ENCODE peak calls at places on chromosomes 5 and 9, in four cellular contexts. One of them, this sample, is unnamed.

GRCh38 chr9:99173570-99174504 is 47.9 kb downstream of the ALG2 start:
- DNase-seq in stimulated activated CD4-positive, alpha-beta T cell treated with anti-CD3 and anti-CD28 coated beads, Interleukin-4, amount 100 ng/mL, for 1 hour: no peak
- DNase-seq in amniotic stem cell: no peak
- DNase-seq in right cardiac atrium: no peak
- DNase-seq in this sample: no peak

GRCh38 chr9:84230355-84231136 is 110.0 kb downstream of the SLC28A3 start:
- DNase-seq in stimulated activated CD4-positive, alpha-beta T cell treated with anti-CD3 and anti-CD28 coated beads, Interleukin-4, amount 100 ng/mL, for 1 hour: no peak
- DNase-seq in amniotic stem cell: no peak
- DNase-seq in right cardiac atrium: no peak
- DNase-seq in this sample: no peak

GRCh38 chr5:126849101-126849678 is 72.3 kb downstream of the LMNB1 start:
- DNase-seq in stimulated activated CD4-positive, alpha-beta T cell treated with anti-CD3 and anti-CD28 coated beads, Interleukin-4, amount 100 ng/mL, for 1 hour: no peak
- DNase-seq in amniotic stem cell: no peak
- DNase-seq in right cardiac atrium: peak; percentile 51
- DNase-seq in this sample: no peak

GRCh38 chr9:83765376-83765775 is 52.2 kb downstream of the GKAP1 start:
- DNase-seq in stimulated activated CD4-positive, alpha-beta T cell treated with anti-CD3 and anti-CD28 coated beads, Interleukin-4, amount 100 ng/mL, for 1 hour: no peak
- DNase-seq in amniotic stem cell: no peak
- DNase-seq in right cardiac atrium: no peak
- DNase-seq in this sample: no peak

GRCh38 chr5:172904643-172905345 is 54.4 kb upstream of the RPL26L1 start:
- DNase-seq in stimulated activated CD4-positive, alpha-beta T cell treated with anti-CD3 and anti-CD28 coated beads, Interleukin-4, amount 100 ng/mL, for 1 hour: no peak
- DNase-seq in amniotic stem cell: no peak
- DNase-seq in right cardiac atrium: peak; percentile 73
- DNase-seq in this sample: no peak

GRCh38 chr5:1203968-1204692 is 2.7 kb downstream of the SLC6A19 start:
- DNase-seq in stimulated activated CD4-positive, alpha-beta T cell treated with anti-CD3 and anti-CD28 coated beads, Interleukin-4, amount 100 ng/mL, for 1 hour: no peak
- DNase-seq in amniotic stem cell: no peak
- DNase-seq in right cardiac atrium: peak; percentile 10
- DNase-seq in this sample: no peak

GRCh38 chr5:159442210-159442850 is 112.0 kb upstream of the IL12B start:
- DNase-seq in stimulated activated CD4-positive, alpha-beta T cell treated with anti-CD3 and anti-CD28 coated beads, Interleukin-4, amount 100 ng/mL, for 1 hour: no peak
- DNase-seq in amniotic stem cell: no peak
- DNase-seq in right cardiac atrium: peak; percentile 31
- DNase-seq in this sample: no peak

GRCh38 chr5:149597618-149598017 is 16.3 kb downstream of the ARHGEF37 start:
- DNase-seq in stimulated activated CD4-positive, alpha-beta T cell treated with anti-CD3 and anti-CD28 coated beads, Interleukin-4, amount 100 ng/mL, for 1 hour: no peak
- DNase-seq in amniotic stem cell: no peak
- DNase-seq in right cardiac atrium: no peak
- DNase-seq in this sample: no peak

GRCh38 chr5:166370928-166371690 is 1920.3 kb upstream of the WWC1 start:
- DNase-seq in stimulated activated CD4-positive, alpha-beta T cell treated with anti-CD3 and anti-CD28 coated beads, Interleukin-4, amount 100 ng/mL, for 1 hour: no peak
- DNase-seq in amniotic stem cell: no peak
- DNase-seq in right cardiac atrium: no peak
- DNase-seq in this sample: no peak

GRCh38 chr9:128845186-128845931 is 15.8 kb upstream of the SPOUT1 start:
- DNase-seq in stimulated activated CD4-positive, alpha-beta T cell treated with anti-CD3 and anti-CD28 coated beads, Interleukin-4, amount 100 ng/mL, for 1 hour: no peak
- DNase-seq in amniotic stem cell: no peak
- DNase-seq in right cardiac atrium: no peak
- DNase-seq in this sample: no peak

GRCh38 chr9:15824310-15824709 is 271.5 kb downstream of the CCDC171 start:
- DNase-seq in stimulated activated CD4-positive, alpha-beta T cell treated with anti-CD3 and anti-CD28 coated beads, Interleukin-4, amount 100 ng/mL, for 1 hour: no peak
- DNase-seq in amniotic stem cell: no peak
- DNase-seq in right cardiac atrium: no peak
- DNase-seq in this sample: no peak

GRCh38 chr5:154406231-154406630 is 39.6 kb upstream of the SAP30L start:
- DNase-seq in stimulated activated CD4-positive, alpha-beta T cell treated with anti-CD3 and anti-CD28 coated beads, Interleukin-4, amount 100 ng/mL, for 1 hour: no peak
- DNase-seq in amniotic stem cell: no peak
- DNase-seq in right cardiac atrium: no peak
- DNase-seq in this sample: no peak

This sample was measured in glomerular endothelial cell.